ENCODE peak calls at places on chromosomes 11 and 22, in ten cellular contexts. Q, P, L, E, T, X, V, D, W and A are unnamed samples.

GRCh38 chr11:94647926-94648325 is 80.8 kb downstream of the PIWIL4 start:
- DNase-seq in L (no peak), Q (no peak), E (no peak), W (no peak), D (no peak), P (no peak), V (no peak), T (peak; percentile 34), X (peak; percentile 63), A (no peak)

GRCh38 chr22:25754527-25755202 is 12.7 kb downstream of the MYO18B start:
- DNase-seq in E (no peak), X (peak; percentile 87), D (no peak), V (no peak), W (no peak), T (peak; percentile 82), P (peak; percentile 80), L (no peak), Q (peak; percentile 88), A (peak; percentile 85)

GRCh38 chr11:73147771-73148681 is 5.9 kb upstream of the FCHSD2 start:
- DNase-seq in X (no peak), Q (peak; percentile 48), E (no peak), D (no peak), V (peak; percentile 81), P (peak; percentile 28), T (peak; percentile 76), W (no peak), L (no peak), A (no peak)

GRCh38 chr22:22849640-22850610 is 37.7 kb upstream of the IGLL5 start:
- DNase-seq in X (no peak), W (no peak), V (peak; percentile 14), Q (no peak), L (no peak), P (no peak), D (no peak), T (no peak), E (no peak), A (no peak)

GRCh38 chr11:67266424-67267187 is at the start of gene GRK2:
- DNase-seq in E (peak; percentile 52), V (peak; percentile 86), W (peak; percentile 67), T (peak; percentile 53), P (no peak), L (peak; percentile 47), Q (no peak), D (no peak), X (peak; percentile 42), A (no peak)

GRCh38 chr11:65066805-65067291 is 8.5 kb upstream of the NAALADL1 start:
- DNase-seq in D (no peak), X (no peak), Q (no peak), V (no peak), T (no peak), P (no peak), W (peak; percentile 77), L (no peak), E (no peak), A (no peak)

GRCh38 chr11:130909650-130910049 is 6.6 kb downstream of the SNX19 start:
- DNase-seq in W (no peak), T (no peak), X (no peak), D (no peak), E (no peak), V (no peak), Q (no peak), P (no peak), L (no peak), A (no peak)

GRCh38 chr11:130531061-130531460 is 82.6 kb downstream of the ADAMTS15 start:
- DNase-seq in L (no peak), V (no peak), Q (no peak), D (no peak), W (no peak), T (no peak), X (no peak), E (no peak), P (no peak), A (no peak)

GRCh38 chr11:130369713-130370112 is 55.0 kb upstream of the ZBTB44 start:
- DNase-seq in L (no peak), Q (no peak), D (no peak), W (no peak), P (no peak), E (no peak), X (no peak), T (no peak), V (no peak), A (no peak)

GRCh38 chr11:12287374-12288211 is 89.8 kb upstream of the PARVA start:
- DNase-seq in T (peak; percentile 39), X (peak; percentile 86), V (no peak), Q (peak; percentile 67), D (peak; percentile 42), E (peak; percentile 26), L (no peak), W (peak; percentile 80), P (peak; percentile 86), A (peak; percentile 91)
- TF ChIP-seq CTCF in T (no peak), X (peak; percentile 25), V (no peak), Q (no peak), D (no peak), E (peak; percentile 9), L (no peak), W (peak; percentile 86), P (peak; percentile 28), A (peak; percentile 34)

GRCh38 chr11:86696004-86696403 is 23.6 kb upstream of the ME3 start:
- DNase-seq in P (no peak), T (no peak), X (no peak), L (no peak), W (no peak), D (no peak), V (no peak), E (no peak), Q (no peak), A (no peak)
- H3K4me1 ChIP-seq in P (peaks cover 10% of the 10 kb centered on the region), T (no peaks in the 10 kb centered on the region), X (no peaks in the 10 kb centered on the region), L (no peaks in the 10 kb centered on the region), W (no peaks in the 10 kb centered on the region), D (peaks cover 1% of the 10 kb centered on the region), V (peaks cover 3% of the 10 kb centered on the region), E (peaks cover 18% of the 10 kb centered on the region), Q (peaks cover 17% of the 10 kb centered on the region), A (peaks cover 8% of the 10 kb centered on the region)

GRCh38 chr22:36232715-36233401 is 6.5 kb downstream of the APOL2 start:
- DNase-seq in L (no peak), V (no peak), W (no peak), T (no peak), D (no peak), Q (no peak), X (no peak), E (no peak), P (no peak), A (no peak)

GRCh38 chr22:36234919-36235318 is 4.4 kb downstream of the APOL2 start:
- DNase-seq in Q (no peak), L (no peak), T (no peak), D (no peak), X (no peak), W (no peak), P (no peak), V (no peak), E (no peak), A (no peak)

GRCh38 chr22:36233796-36234195 is 5.5 kb downstream of the APOL2 start:
- DNase-seq in E (no peak), L (no peak), T (no peak), P (no peak), X (no peak), W (no peak), V (no peak), D (no peak), Q (no peak), A (no peak)

GRCh38 chr22:36235585-36235984 is 3.7 kb downstream of the APOL2 start:
- DNase-seq in P (no peak), D (no peak), Q (no peak), T (no peak), X (no peak), L (no peak), V (no peak), E (no peak), W (no peak), A (no peak)

GRCh38 chr22:36234211-36234610 is 5.1 kb downstream of the APOL2 start:
- DNase-seq in V (no peak), E (no peak), W (no peak), Q (no peak), D (no peak), X (no peak), P (no peak), T (no peak), L (no peak), A (no peak)
- H3K36me3 ChIP-seq in V (peaks cover 10% of the 10 kb centered on the region), E (peaks cover 76% of the 10 kb centered on the region), W (no peaks in the 10 kb centered on the region), Q (peaks cover 3% of the 10 kb centered on the region), D (peaks cover 27% of the 10 kb centered on the region), X (no peaks in the 10 kb centered on the region), P (peaks cover 60% of the 10 kb centered on the region), T (peaks cover 78% of the 10 kb centered on the region), L (peaks cover 33% of the 10 kb centered on the region), A (peaks cover 31% of the 10 kb centered on the region)

DNA sequence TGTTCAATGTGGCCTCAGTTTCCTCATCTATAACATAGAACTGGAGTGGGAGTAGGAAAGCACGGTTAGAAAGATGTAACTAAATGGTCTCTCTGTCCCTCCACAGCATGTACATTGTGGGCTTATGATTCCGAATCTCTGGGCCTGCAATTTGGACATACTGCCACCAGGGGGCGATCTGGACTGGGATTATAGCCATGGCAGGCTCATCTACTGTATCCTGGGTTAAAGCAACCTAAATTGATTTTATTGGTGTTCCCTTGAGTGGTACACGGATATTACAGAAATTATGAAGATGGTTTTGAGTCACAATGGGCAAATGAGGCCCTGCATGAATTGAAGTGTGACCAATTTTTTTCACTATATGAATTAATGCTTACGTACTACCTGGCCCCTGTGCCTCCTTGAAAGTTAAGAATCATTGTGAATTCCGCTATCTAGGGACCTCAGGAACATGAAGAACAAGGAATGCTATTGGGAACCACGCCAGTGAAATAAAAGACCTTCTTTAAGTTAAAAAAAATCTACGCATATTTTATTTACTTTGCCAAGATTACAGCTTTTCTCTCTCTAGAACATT is 32.9 kb downstream of the TST start:
- DNase-seq in V (no peak), P (no peak), Q (no peak), L (no peak), E (peak; percentile 49), X (no peak), T (no peak), D (no peak), W (peak; percentile 63), A (no peak)
- TF ChIP-seq CTCF in V (no peak), P (peak; percentile 23), Q (peak; percentile 55), L (peak; percentile 60), E (peak; percentile 29), X (no peak), T (peak; percentile 52), D (peak; percentile 18), W (peak; percentile 85), A (peak; percentile 41)

GRCh38 chr22:50016308-50016987 is 3.9 kb upstream of the IL17REL start:
- DNase-seq in T (no peak), W (no peak), Q (no peak), E (no peak), P (no peak), V (peak; percentile 61), X (peak; percentile 10), L (no peak), D (no peak), A (no peak)

GRCh38 chr22:50016988-50017700 is 4.6 kb upstream of the IL17REL start:
- DNase-seq in W (no peak), Q (no peak), V (peak; percentile 51), E (peak; percentile 63), P (no peak), T (no peak), L (peak; percentile 29), X (peak; percentile 12), D (no peak), A (no peak)

GRCh38 chr22:50014053-50014501 is 1.5 kb upstream of the IL17REL start:
- DNase-seq in Q (no peak), W (no peak), X (no peak), D (no peak), V (peak; percentile 59), P (no peak), L (no peak), T (no peak), E (no peak), A (no peak)

GRCh38 chr22:50015451-50016307 is 3.1 kb upstream of the IL17REL start:
- DNase-seq in Q (no peak), P (no peak), X (no peak), L (no peak), W (no peak), V (peak; percentile 71), E (no peak), T (no peak), D (no peak), A (no peak)

GRCh38 chr22:50014655-50015401 is 2.3 kb upstream of the IL17REL start:
- DNase-seq in X (no peak), T (no peak), V (peak; percentile 64), Q (no peak), E (no peak), P (peak; percentile 13), D (no peak), W (peak; percentile 40), L (no peak), A (no peak)
- H3K4me1 ChIP-seq in X (peaks cover 11% of the 10 kb centered on the region), T (peaks cover 6% of the 10 kb centered on the region), V (no peaks in the 10 kb centered on the region), Q (no peaks in the 10 kb centered on the region), E (peaks cover 56% of the 10 kb centered on the region), P (peaks cover 6% of the 10 kb centered on the region), D (peaks cover 8% of the 10 kb centered on the region), W (no peaks in the 10 kb centered on the region), L (peaks cover 49% of the 10 kb centered on the region), A (peaks cover 6% of the 10 kb centered on the region)